ENCODE peak calls at places on chromosomes 16 and 17, in six cellular contexts. One of them, this sample, is unnamed.

GRCh38 chr17:82977586-82977985 is 101.8 kb upstream of the METRNL start:
- DNase-seq in COR-L47: no peak
- DNase-seq in NCI-H748 treated with DMSO at 0.1 percent for 48 hours: no peak
- DNase-seq in PC-3: no peak
- DNase-seq in progenitor cell of endocrine pancreas: no peak
- DNase-seq in NCI-H2107: no peak
- DNase-seq in this sample: no peak

GRCh38 chr16:89042711-89043551 is 50.7 kb upstream of the ACSF3 start:
- DNase-seq in COR-L47: no peak
- DNase-seq in NCI-H748 treated with DMSO at 0.1 percent for 48 hours: no peak
- DNase-seq in PC-3: no peak
- DNase-seq in progenitor cell of endocrine pancreas: no peak
- DNase-seq in NCI-H2107: no peak
- DNase-seq in this sample: no peak

GRCh38 chr17:73722163-73722562 is 77.9 kb upstream of the SDK2 start:
- DNase-seq in COR-L47: peak
- DNase-seq in NCI-H748 treated with DMSO at 0.1 percent for 48 hours: peak
- DNase-seq in PC-3: no peak
- DNase-seq in progenitor cell of endocrine pancreas: no peak
- DNase-seq in NCI-H2107: no peak
- DNase-seq in this sample: no peak

GRCh38 chr16:3509470-3509928 is 8.7 kb downstream of the CLUAP1 start:
- DNase-seq in COR-L47: no peak
- DNase-seq in NCI-H748 treated with DMSO at 0.1 percent for 48 hours: no peak
- DNase-seq in PC-3: peak
- DNase-seq in progenitor cell of endocrine pancreas: no peak
- DNase-seq in NCI-H2107: peak
- DNase-seq in this sample: no peak

GRCh38 chr16:67666032-67666537 is 465 bp downstream of the ENKD1 start:
- DNase-seq in COR-L47: no peak
- DNase-seq in NCI-H748 treated with DMSO at 0.1 percent for 48 hours: no peak
- DNase-seq in PC-3: no peak
- DNase-seq in progenitor cell of endocrine pancreas: no peak
- DNase-seq in NCI-H2107: no peak
- DNase-seq in this sample: peak

GRCh38 chr16:1959269-1960039 is at the start of gene NDUFB10:
- DNase-seq in COR-L47: peak
- DNase-seq in NCI-H748 treated with DMSO at 0.1 percent for 48 hours: peak
- DNase-seq in PC-3: peak
- DNase-seq in progenitor cell of endocrine pancreas: peak
- DNase-seq in NCI-H2107: peak
- DNase-seq in this sample: peak

GRCh38 chr17:59856859-59857794 is 35.6 kb downstream of the TUBD1 start:
- DNase-seq in COR-L47: no peak
- DNase-seq in NCI-H748 treated with DMSO at 0.1 percent for 48 hours: no peak
- DNase-seq in PC-3: peak
- DNase-seq in progenitor cell of endocrine pancreas: no peak
- DNase-seq in NCI-H2107: no peak
- DNase-seq in this sample: peak

GRCh38 chr16:84652565-84652964 is 4.3 kb downstream of the KLHL36 start:
- DNase-seq in COR-L47: no peak
- DNase-seq in NCI-H748 treated with DMSO at 0.1 percent for 48 hours: no peak
- DNase-seq in PC-3: no peak
- DNase-seq in progenitor cell of endocrine pancreas: no peak
- DNase-seq in NCI-H2107: no peak
- DNase-seq in this sample: no peak

GRCh38 chr17:56913000-56913866 is 616 bp downstream of the TRIM25 start:
- DNase-seq in COR-L47: peak
- DNase-seq in NCI-H748 treated with DMSO at 0.1 percent for 48 hours: peak
- DNase-seq in PC-3: peak
- DNase-seq in progenitor cell of endocrine pancreas: peak
- DNase-seq in NCI-H2107: no peak
- DNase-seq in this sample: no peak

GRCh38 chr16:66322174-66322573 is 44.3 kb upstream of the CDH5 start:
- DNase-seq in COR-L47: no peak
- DNase-seq in NCI-H748 treated with DMSO at 0.1 percent for 48 hours: no peak
- DNase-seq in PC-3: no peak
- DNase-seq in progenitor cell of endocrine pancreas: no peak
- DNase-seq in NCI-H2107: no peak
- DNase-seq in this sample: no peak

GRCh38 chr16:69465083-69465721 is 40.8 kb downstream of the CYB5B start:
- DNase-seq in COR-L47: no peak
- DNase-seq in NCI-H748 treated with DMSO at 0.1 percent for 48 hours: no peak
- DNase-seq in PC-3: no peak
- DNase-seq in progenitor cell of endocrine pancreas: no peak
- DNase-seq in NCI-H2107: no peak
- DNase-seq in this sample: no peak